ENCODE peak calls at places on chromosomes 7 and 10, in nine cellular contexts. B, Q, J, Z, W, R, D, O and T are unnamed samples.

GRCh38 chr7:3953133-3953532 is 652.1 kb downstream of the SDK1 start:
- DNase-seq in B (no peak), Q (no peak), J (no peak), Z (no peak), W (no peak), R (no peak), D (no peak), O (no peak), T (no peak)

GRCh38 chr10:1360011-1360580 is 303.9 kb downstream of the WDR37 start:
- DNase-seq in B (no peak), Q (no peak), J (no peak), Z (no peak), W (no peak), R (peak; percentile 58), D (no peak), O (peak; percentile 59), T (peak; percentile 53)

GRCh38 chr10:118952493-118953295 is 76.8 kb upstream of the NANOS1 start:
- DNase-seq in B (no peak), Q (no peak), J (no peak), Z (peak; percentile 4), W (peak; percentile 13), R (no peak), D (no peak), O (no peak), T (no peak)

GRCh38 chr10:15169555-15170407 is 1.3 kb upstream of the NMT2 start:
- DNase-seq in B (no peak), Q (no peak), J (no peak), Z (no peak), W (no peak), R (no peak), D (peak; percentile 14), O (no peak), T (no peak)

GRCh38 chr10:74282151-74282852 is 131.3 kb downstream of the ADK start:
- DNase-seq in B (no peak), Q (no peak), J (peak; percentile 68), Z (no peak), W (no peak), R (peak; percentile 14), D (peak; percentile 79), O (no peak), T (no peak)

GRCh38 chr10:107727762-107728317 is 563.3 kb upstream of the SORCS1 start:
- DNase-seq in B (peak; percentile 35), Q (no peak), J (peak; percentile 41), Z (no peak), W (no peak), R (peak; percentile 8), D (peak; percentile 37), O (no peak), T (no peak)

GRCh38 chr7:20799566-20800377 is 13.1 kb upstream of the SP8 start:
- DNase-seq in B (no peak), Q (no peak), J (no peak), Z (no peak), W (no peak), R (no peak), D (no peak), O (no peak), T (no peak)

GRCh38 chr7:34900891-34901493 is 136.3 kb downstream of the DPY19L1 start:
- DNase-seq in B (no peak), Q (no peak), J (no peak), Z (peak; percentile 44), W (no peak), R (peak; percentile 40), D (no peak), O (no peak), T (no peak)

GRCh38 chr10:110535958-110536891 is 31.3 kb upstream of the SMC3 start:
- DNase-seq in B (peak; percentile 70), Q (no peak), J (no peak), Z (peak; percentile 72), W (no peak), R (no peak), D (peak; percentile 66), O (peak; percentile 80), T (no peak)

GRCh38 chr10:110404374-110404773 is 93.3 kb upstream of the DUSP5 start:
- DNase-seq in B (no peak), Q (no peak), J (no peak), Z (no peak), W (no peak), R (no peak), D (peak; percentile 64), O (no peak), T (no peak)

GRCh38 chr7:146249272-146249671 is 132.7 kb downstream of the CNTNAP2 start:
- DNase-seq in B (no peak), Q (no peak), J (no peak), Z (no peak), W (no peak), R (no peak), D (no peak), O (no peak), T (no peak)

GRCh38 chr10:133415752-133416151 is 8.7 kb downstream of the SPRN start:
- DNase-seq in B (no peak), Q (no peak), J (no peak), Z (no peak), W (no peak), R (no peak), D (no peak), O (no peak), T (no peak)

GRCh38 chr7:43926193-43927043 is at the start of gene UBE2D4:
- DNase-seq in B (peak; percentile 83), Q (peak; percentile 86), J (no peak), Z (peak; percentile 92), W (peak; percentile 89), R (peak; percentile 97), D (peak; percentile 51), O (peak; percentile 96), T (peak; percentile 65)
- TF ChIP-seq CTCF in B (peak; percentile 20), Q (no peak), J (peak; percentile 4), Z (no peak), W (no peak), R (no peak), D (peak; percentile 22), O (peak; percentile 12), T (no peak)

GRCh38 chr10:3781458-3782098 is 3.4 kb downstream of the KLF6 start:
- DNase-seq in B (peak; percentile 53), Q (no peak), J (no peak), Z (no peak), W (no peak), R (no peak), D (peak; percentile 84), O (peak; percentile 84), T (peak; percentile 52)
- TF ChIP-seq CTCF in B (peak; percentile 61), Q (peak; percentile 28), J (peak; percentile 57), Z (peak; percentile 20), W (no peak), R (peak; percentile 64), D (peak; percentile 64), O (peak; percentile 56), T (no peak)

DNA sequence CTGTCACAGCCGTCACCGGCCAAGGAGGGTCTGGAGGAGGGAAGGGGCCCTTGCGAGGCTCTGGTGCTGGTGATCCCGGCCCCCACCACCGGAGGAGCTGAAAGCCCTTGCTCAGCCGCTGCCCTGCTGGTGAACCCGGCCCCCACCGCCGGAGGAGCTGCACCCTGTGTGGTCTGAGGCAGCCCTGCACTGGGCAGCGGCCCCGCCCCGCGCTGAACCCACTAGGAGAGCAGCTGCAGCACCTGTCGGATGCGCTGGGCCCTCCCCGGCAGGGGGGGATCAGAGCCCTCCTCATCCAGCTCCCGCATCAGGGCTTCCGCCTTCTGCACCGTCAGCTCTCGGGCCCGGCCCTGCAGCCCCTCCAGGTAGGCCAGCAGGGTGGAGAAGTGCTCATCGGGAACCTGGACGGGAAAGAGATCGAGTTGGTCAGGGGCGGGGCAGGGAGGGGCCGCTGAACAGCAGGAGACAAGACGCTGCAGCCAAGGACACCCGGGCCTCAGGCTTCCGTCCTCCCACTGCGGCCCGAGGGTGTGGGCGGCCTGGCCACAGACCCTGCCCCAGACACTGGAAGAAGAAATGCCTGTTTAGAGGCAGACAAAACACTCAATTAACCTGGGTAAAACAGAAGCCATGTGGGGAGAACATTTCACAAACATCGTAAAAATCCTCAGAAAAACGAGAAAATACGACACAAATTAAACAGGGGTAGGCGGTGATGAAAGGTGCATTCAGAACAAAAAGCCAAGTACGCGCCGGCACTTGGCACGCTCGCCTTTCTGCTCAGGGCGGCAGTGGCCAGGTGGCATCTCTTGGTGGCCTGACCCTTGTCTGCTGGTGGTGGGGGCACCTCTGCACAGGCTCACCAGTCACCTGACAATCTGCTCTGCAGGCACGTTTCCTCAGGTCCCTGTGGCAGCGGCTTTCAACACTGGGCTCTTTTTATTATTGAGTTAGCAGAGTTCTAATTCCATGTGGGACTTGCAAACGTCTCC is 14.7 kb downstream of the CYP2W1 start:
- DNase-seq in B (no peak), Q (no peak), J (no peak), Z (no peak), W (no peak), R (no peak), D (no peak), O (no peak), T (no peak)
- TF ChIP-seq CTCF in B (no peak), Q (no peak), J (no peak), Z (peak; percentile 8), W (no peak), R (no peak), D (no peak), O (no peak), T (peak; percentile 34)

GRCh38 chr7:134690016-134690415 is 43.4 kb downstream of the BPGM start:
- DNase-seq in B (no peak), Q (no peak), J (peak; percentile 58), Z (peak; percentile 30), W (no peak), R (peak; percentile 50), D (peak; percentile 83), O (no peak), T (no peak)
- TF ChIP-seq CTCF in B (peak; percentile 50), Q (peak; percentile 60), J (peak; percentile 74), Z (peak; percentile 24), W (no peak), R (peak; percentile 95), D (peak; percentile 89), O (peak; percentile 42), T (no peak)

DNA sequence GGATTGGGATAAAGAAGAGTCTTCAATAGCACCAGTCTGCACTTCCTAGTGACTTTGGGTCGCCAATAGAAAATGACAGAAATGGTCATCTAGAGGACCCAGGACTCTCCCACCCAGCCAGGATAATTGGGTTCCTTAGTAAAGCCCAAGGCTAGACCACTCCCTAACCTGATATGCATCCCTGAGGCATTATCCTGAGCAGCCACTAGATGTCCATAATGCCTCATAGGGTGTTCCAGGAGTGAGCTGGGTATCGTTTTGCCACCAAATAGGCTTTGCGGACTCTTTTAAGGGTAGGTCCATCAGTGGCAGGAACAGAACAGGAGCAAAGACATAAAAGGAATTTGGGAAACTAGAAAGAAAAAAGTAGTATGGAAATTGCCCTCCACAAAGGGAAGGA is 4.5 kb upstream of the LRRC4 start:
- DNase-seq in B (no peak), Q (peak; percentile 44), J (no peak), Z (no peak), W (no peak), R (peak; percentile 74), D (no peak), O (no peak), T (no peak)
- TF ChIP-seq CTCF in B (peak; percentile 39), Q (peak; percentile 37), J (peak; percentile 33), Z (peak; percentile 12), W (no peak), R (peak; percentile 68), D (peak; percentile 48), O (peak; percentile 38), T (no peak)